ENCODE peak calls at places on chromosomes 1 and 21, in nine cellular contexts. T is left ventricle myocardium inferior; K is CD4-positive, CD25-positive, alpha-beta regulatory T cell; U is fibroblast of lung; P is breast epithelium; O is Peyer's patch; L is heart right ventricle; D is osteoblast; E is prostate gland. W is an unnamed sample. For H3K4me1, the result is how much of the 10 kb centered on the place peaks cover.

GRCh38 chr1:24704411-24705259 is 40.6 kb upstream of the CLIC4 start:
- DNase-seq in E (no peak), U (peak), D (peak), K (no peak), P (no peak), O (no peak), L (no peak), T (no peak), W (no peak)

GRCh38 chr1:112332751-112333150 is 63.3 kb upstream of the CTTNBP2NL start:
- DNase-seq in K (no peak), O (no peak), L (no peak), U (no peak), D (no peak), T (no peak), E (no peak), P (no peak), W (no peak)

GRCh38 chr1:230463326-230463725 is 37.2 kb upstream of the PGBD5 start:
- DNase-seq in O (no peak), P (no peak), K (no peak), U (no peak), T (no peak), E (no peak), D (no peak), L (no peak), W (no peak)

GRCh38 chr1:204041232-204041767 is 31.6 kb upstream of the SOX13 start:
- DNase-seq in E (no peak), L (peak), O (no peak), U (no peak), D (peak), P (no peak), K (no peak), T (peak), W (no peak)

GRCh38 chr1:109396971-109397370 is 747 bp downstream of the SORT1 start:
- DNase-seq in L (no peak), K (no peak), O (no peak), P (no peak), T (no peak), E (no peak), D (peak), U (no peak), W (no peak)

GRCh38 chr1:183450086-183450485 is 22.2 kb upstream of the SMG7 start:
- DNase-seq in T (no peak), D (no peak), O (no peak), U (peak), E (no peak), P (no peak), K (no peak), L (no peak), W (no peak)

GRCh38 chr21:46135782-46136181 is 19.6 kb downstream of the FTCD start:
- DNase-seq in K (no peak), L (no peak), E (no peak), U (no peak), D (peak), P (no peak), O (no peak), T (no peak), W (no peak)

GRCh38 chr1:5770981-5771765 is 221.1 kb downstream of the NPHP4 start:
- DNase-seq in K (no peak), E (no peak), U (no peak), O (no peak), P (no peak), T (no peak), D (peak), L (no peak), W (no peak)

GRCh38 chr21:39105341-39105765 is 77.9 kb downstream of the PSMG1 start:
- DNase-seq in U (peak), L (no peak), O (no peak), T (no peak), K (no peak), D (no peak), E (peak), P (no peak), W (no peak)

GRCh38 chr1:29235955-29236742 is at the start of gene PTPRU:
- DNase-seq in D (peak), E (peak), P (peak), T (peak), L (peak), K (peak), U (peak), O (peak), W (peak)

GRCh38 chr1:12426030-12426429 is 192.0 kb downstream of the DHRS3 start:
- DNase-seq in D (no peak), U (no peak), E (no peak), L (no peak), O (no peak), T (no peak), P (no peak), K (no peak), W (no peak)

GRCh38 chr1:220335668-220336067 is 63.4 kb upstream of the RAB3GAP2 start:
- DNase-seq in U (no peak), D (no peak), L (no peak), K (no peak), O (no peak), T (no peak), P (no peak), E (peak), W (no peak)

GRCh38 chr1:227357229-227358078 is 39.2 kb upstream of the CDC42BPA start:
- DNase-seq in E (no peak), L (peak), P (no peak), D (peak), T (peak), K (no peak), U (peak), O (no peak), W (no peak)

GRCh38 chr21:32008714-32009113 is 135.9 kb downstream of the HUNK start:
- DNase-seq in O (no peak), T (no peak), L (no peak), D (no peak), U (no peak), E (no peak), P (no peak), K (no peak), W (no peak)

GRCh38 chr1:108080448-108080847 is 115.5 kb upstream of the VAV3 start:
- DNase-seq in K (no peak), D (no peak), L (no peak), E (no peak), U (no peak), P (no peak), T (no peak), O (no peak), W (no peak)

GRCh38 chr1:211118407-211119102 is 15.4 kb downstream of the KCNH1 start:
- DNase-seq in L (no peak), D (peak), P (no peak), T (no peak), K (no peak), O (no peak), U (peak), E (no peak), W (no peak)

GRCh38 chr1:32272557-32273388 is 19.1 kb upstream of the HDAC1 start:
- DNase-seq in K (no peak), D (peak), O (no peak), P (no peak), L (no peak), T (no peak), E (no peak), U (no peak), W (no peak)

GRCh38 chr1:79262745-79263258 is 256.3 kb upstream of the ADGRL4 start:
- DNase-seq in D (no peak), E (no peak), T (no peak), P (no peak), O (no peak), L (no peak), K (no peak), U (no peak), W (no peak)

GRCh38 chr1:94538243-94538827 is 3.2 kb downstream of the F3 start:
- DNase-seq in P (no peak), E (no peak), D (no peak), U (no peak), O (no peak), T (no peak), L (no peak), K (no peak), W (no peak)

GRCh38 chr1:37394574-37395464 is 79.6 kb upstream of the ZC3H12A start:
- DNase-seq in P (no peak), D (no peak), U (no peak), T (no peak), O (no peak), E (no peak), K (no peak), L (no peak), W (no peak)

GRCh38 chr21:16580661-16581060 is 850.9 kb downstream of the USP25 start:
- DNase-seq in L (no peak), P (no peak), D (no peak), K (no peak), E (no peak), T (no peak), U (no peak), O (no peak), W (no peak)

GRCh38 chr1:42392255-42392654 is 11.7 kb downstream of the RIMKLA start:
- DNase-seq in L (no peak), P (no peak), E (no peak), D (no peak), T (no peak), U (no peak), O (no peak), K (no peak), W (no peak)

GRCh38 chr1:49364676-49365075 is 588.0 kb upstream of the BEND5 start:
- DNase-seq in U (no peak), D (no peak), K (no peak), E (no peak), L (no peak), P (no peak), O (no peak), T (no peak), W (no peak)

GRCh38 chr1:108877858-108878257 is 1.1 kb downstream of the GPSM2 start:
- DNase-seq in U (peak), O (no peak), K (no peak), P (no peak), L (no peak), D (peak), E (no peak), T (no peak), W (no peak)

GRCh38 chr1:188782220-188782841 is 1695.3 kb downstream of the BRINP3 start:
- DNase-seq in K (no peak), E (no peak), T (no peak), U (peak), D (no peak), L (no peak), P (no peak), O (no peak), W (no peak)

GRCh38 chr1:51170342-51170741 is 65.7 kb upstream of the RNF11 start:
- DNase-seq in T (no peak), L (no peak), O (no peak), E (no peak), K (no peak), D (no peak), U (peak), P (no peak), W (no peak)

GRCh38 chr1:54812801-54813478 is 11.8 kb upstream of the TTC22 start:
- DNase-seq in P (no peak), D (peak), K (no peak), T (no peak), O (peak), L (no peak), U (no peak), E (no peak), W (no peak)

GRCh38 chr1:213053455-213053854 is 2.4 kb downstream of the RPS6KC1 start:
- DNase-seq in P (no peak), D (no peak), L (no peak), E (no peak), O (no peak), T (no peak), U (no peak), K (no peak), W (no peak)

GRCh38 chr1:168236836-168237611 is 11.2 kb downstream of the SFT2D2 start:
- DNase-seq in K (no peak), O (no peak), U (no peak), E (no peak), P (no peak), D (no peak), T (no peak), L (no peak), W (no peak)

GRCh38 chr1:77037990-77038389 is 170.7 kb downstream of the ST6GALNAC5 start:
- DNase-seq in K (no peak), D (no peak), E (no peak), T (no peak), P (no peak), L (no peak), U (no peak), O (no peak), W (no peak)

GRCh38 chr1:54016343-54017282 is 1.4 kb downstream of the LDLRAD1 start:
- DNase-seq in U (peak), E (peak), T (no peak), L (no peak), D (peak), P (peak), O (no peak), K (no peak), W (no peak)

DNA sequence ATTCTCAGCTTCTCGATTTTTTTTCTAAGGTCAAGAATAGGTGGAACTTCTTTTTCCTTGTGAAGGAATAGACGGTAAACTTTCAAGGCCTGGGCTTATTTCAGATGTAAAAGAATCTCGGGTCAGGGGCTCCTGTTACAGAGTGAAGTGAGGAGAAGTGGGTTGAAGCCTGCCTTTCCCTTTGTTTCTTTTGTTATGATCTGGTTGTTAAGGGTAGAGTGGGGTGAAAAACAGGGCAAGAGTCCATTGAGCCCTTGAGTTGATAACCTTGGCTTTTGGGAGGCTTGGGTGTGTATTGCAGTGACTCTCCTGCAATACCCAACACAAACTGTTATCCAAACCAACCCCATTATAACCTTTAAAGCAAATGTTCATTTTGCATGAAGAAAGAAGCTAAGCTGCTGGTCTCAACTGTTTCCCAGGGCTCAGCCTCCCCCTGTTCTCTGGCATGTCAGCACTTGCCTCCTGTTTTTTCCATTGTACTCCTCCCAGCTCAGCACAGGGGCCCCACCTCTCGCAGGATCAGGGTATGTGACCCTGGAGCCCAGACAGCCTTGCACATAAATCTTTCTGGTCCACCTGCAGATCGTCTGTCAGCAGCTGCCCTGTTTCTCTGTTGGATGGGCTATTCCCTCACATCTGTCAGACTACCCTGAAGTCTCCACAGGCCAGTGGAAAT is 102.4 kb downstream of the CACHD1 start:
- DNase-seq in U (no peak), O (no peak), T (no peak), E (no peak), D (no peak), P (no peak), K (no peak), L (no peak), W (no peak)
- H3K4me1 ChIP-seq in U (under half), O (under half), T (under half), E (under half), D (under half), P (under half), K (under half), L (under half), W (under half)

GRCh38 chr1:2133039-2133878 is 61.3 kb downstream of the FAAP20 start:
- DNase-seq in E (peak), K (peak), D (peak), U (peak), L (peak), T (peak), O (peak), P (peak), W (peak)

GRCh38 chr1:2134232-2134603 is 60.4 kb downstream of the FAAP20 start:
- DNase-seq in L (no peak), K (no peak), T (no peak), O (no peak), D (no peak), E (no peak), P (no peak), U (no peak), W (no peak)

GRCh38 chr1:2133879-2134215 is 60.7 kb downstream of the FAAP20 start:
- DNase-seq in O (no peak), D (no peak), E (no peak), T (peak), L (no peak), P (no peak), K (no peak), U (no peak), W (no peak)

GRCh38 chr1:2130871-2131289 is 63.7 kb downstream of the FAAP20 start:
- DNase-seq in T (peak), P (no peak), E (no peak), O (no peak), L (no peak), K (no peak), U (no peak), D (peak), W (no peak)

GRCh38 chr1:2132222-2133038 is 62.1 kb downstream of the FAAP20 start:
- DNase-seq in U (peak), T (peak), P (no peak), D (peak), K (no peak), O (no peak), L (peak), E (no peak), W (no peak)
- H3K27ac ChIP-seq in U (peak), T (peak), P (peak), D (peak), K (peak), O (peak), L (peak), E (peak), W (peak)

DNA sequence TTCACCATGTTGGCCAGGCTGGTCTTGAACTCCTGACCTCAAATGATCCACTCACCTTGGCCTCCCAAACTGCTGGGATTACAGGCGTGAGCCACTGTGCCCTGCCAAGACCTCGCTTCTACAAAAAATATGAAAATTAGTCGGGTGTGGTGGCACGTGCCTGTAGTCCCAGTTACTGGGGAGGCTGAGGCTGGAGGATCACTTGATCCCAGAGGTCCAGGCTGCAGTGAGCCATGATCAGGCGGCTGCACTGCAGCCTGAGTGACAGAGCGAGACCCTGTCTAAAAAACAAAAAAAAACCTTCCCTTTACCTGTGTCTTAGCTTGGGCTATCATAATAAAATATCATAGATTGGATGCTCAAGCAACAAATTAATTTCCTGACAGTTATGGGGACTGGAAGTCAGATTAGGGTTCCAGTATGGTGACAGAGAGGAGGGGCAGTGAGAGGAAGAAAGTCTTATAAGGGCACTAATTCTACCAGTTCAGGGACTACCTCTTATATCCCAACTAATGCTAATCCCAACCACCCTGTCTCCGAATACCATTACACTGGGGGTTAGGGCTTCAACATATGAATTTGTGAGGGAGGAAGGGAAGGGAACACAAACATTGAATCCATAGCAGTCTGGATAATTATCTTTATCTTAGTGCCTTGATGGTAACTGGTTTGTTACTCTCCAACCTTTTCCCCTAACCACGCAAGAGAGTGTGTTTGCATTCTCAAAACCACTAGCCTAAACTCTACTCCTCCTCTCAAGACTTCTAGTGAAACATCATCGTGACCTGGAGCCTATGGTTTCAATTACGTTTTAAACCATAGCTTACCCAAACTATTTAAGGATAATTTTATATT is 1.0 kb upstream of the NAXE start:
- DNase-seq in K (no peak), P (peak), L (no peak), E (no peak), O (no peak), D (no peak), U (no peak), T (no peak), W (no peak)
- H3K4me3 ChIP-seq in K (peak), P (peak), L (no peak), E (no peak), O (no peak), D (peak), U (peak), T (peak), W (no peak)

GRCh38 chr1:30742300-30742962 is 15.1 kb downstream of the LAPTM5 start:
- DNase-seq in P (no peak), O (no peak), D (peak), T (no peak), K (no peak), E (no peak), L (no peak), U (no peak), W (no peak)
- H3K4me1 ChIP-seq in P (under half), O (under half), D (under half), T (under half), K (half or more), E (under half), L (half or more), U (under half), W (half or more)